ENCODE peak calls at places on chromosomes 13 and 19, in ten cellular contexts. Z, Q, N, B, K, W, V, H, P and A are unnamed samples.

GRCh38 chr19:46764817-46765291 is 18.6 kb upstream of the STRN4 start:
- DNase-seq in H (no peak), P (peak), V (no peak), W (no peak), Q (no peak), Z (no peak), N (no peak), B (no peak), K (no peak), A (no peak)

GRCh38 chr19:4130635-4131438 is 6.9 kb upstream of the MAP2K2 start:
- DNase-seq in Q (peak), P (no peak), N (peak), B (no peak), H (peak), W (no peak), V (no peak), Z (no peak), K (no peak), A (no peak)

GRCh38 chr19:17390665-17391370 is 3.2 kb downstream of the CCDC194 start:
- DNase-seq in Q (peak), H (peak), K (peak), P (peak), B (peak), Z (no peak), V (peak), W (peak), N (peak), A (peak)

GRCh38 chr13:50460366-50460765 is 383.1 kb downstream of the DLEU7 start:
- DNase-seq in P (no peak), B (no peak), K (peak), Z (no peak), W (no peak), N (no peak), Q (no peak), H (no peak), V (no peak), A (no peak)

GRCh38 chr13:25095862-25096453 is at the start of gene PABPC3:
- DNase-seq in W (no peak), H (no peak), P (no peak), Q (no peak), N (no peak), Z (no peak), B (peak), V (no peak), K (no peak), A (no peak)

GRCh38 chr13:48595330-48596127 is 58.2 kb upstream of the CYSLTR2 start:
- DNase-seq in P (peak), Z (no peak), W (peak), Q (peak), N (peak), B (peak), K (no peak), H (peak), V (peak), A (peak)

GRCh38 chr13:40968416-40969000 is 50.6 kb downstream of the ELF1 start:
- DNase-seq in B (no peak), K (no peak), W (no peak), H (no peak), Q (no peak), N (no peak), Z (no peak), V (no peak), P (no peak), A (no peak)

GRCh38 chr13:42883771-42884170 is 102.4 kb downstream of the FAM216B start:
- DNase-seq in B (no peak), N (no peak), Z (no peak), W (no peak), V (no peak), H (peak), P (peak), Q (peak), K (peak), A (no peak)

GRCh38 chr13:88602786-88603777 is 931.9 kb downstream of the SLITRK5 start:
- DNase-seq in B (no peak), V (no peak), P (no peak), H (no peak), W (no peak), Q (no peak), Z (no peak), K (no peak), N (no peak), A (no peak)

GRCh38 chr13:44273991-44274810 is 99.4 kb upstream of the SERP2 start:
- DNase-seq in Q (peak), P (no peak), Z (no peak), B (no peak), V (peak), H (no peak), W (no peak), K (no peak), N (no peak), A (peak)

GRCh38 chr19:13848811-13849241 is 28.1 kb upstream of the NANOS3 start:
- DNase-seq in H (no peak), Z (no peak), K (no peak), N (no peak), P (no peak), B (no peak), W (no peak), V (no peak), Q (no peak), A (no peak)

GRCh38 chr13:39105110-39105509 is 66.9 kb downstream of the NHLRC3 start:
- DNase-seq in V (no peak), B (no peak), N (no peak), P (no peak), Q (peak), H (peak), Z (no peak), K (no peak), W (no peak), A (no peak)

GRCh38 chr13:79541426-79542049 is 60.6 kb downstream of the NDFIP2 start:
- DNase-seq in Q (peak), P (no peak), W (no peak), Z (peak), H (peak), V (peak), B (no peak), N (peak), K (peak), A (peak)

GRCh38 chr19:54229146-54229545 is 6.3 kb upstream of the LILRB3 start:
- DNase-seq in W (no peak), Z (no peak), Q (no peak), P (no peak), H (no peak), B (no peak), K (no peak), V (no peak), N (no peak), A (no peak)

GRCh38 chr19:41619018-41619571 is 7.8 kb downstream of the CEACAM4 start:
- DNase-seq in K (no peak), N (no peak), V (no peak), P (no peak), B (no peak), Z (no peak), H (no peak), Q (no peak), W (no peak), A (no peak)

GRCh38 chr13:30338331-30338851 is 31.0 kb upstream of the KATNAL1 start:
- DNase-seq in K (no peak), P (no peak), H (peak), V (no peak), B (no peak), N (no peak), Z (no peak), Q (peak), W (no peak), A (no peak)

GRCh38 chr19:2529473-2529918 is 53.6 kb downstream of the GADD45B start:
- DNase-seq in P (no peak), V (peak), N (peak), Z (no peak), H (peak), B (no peak), W (no peak), Q (peak), K (peak), A (peak)

GRCh38 chr19:5090780-5091575 is 122.1 kb downstream of the KDM4B start:
- DNase-seq in K (no peak), W (no peak), H (no peak), V (peak), Z (no peak), P (peak), N (no peak), B (no peak), Q (peak), A (no peak)

GRCh38 chr13:111911141-111911720 is 155.7 kb upstream of the SOX1 start:
- DNase-seq in V (no peak), B (no peak), K (no peak), P (no peak), N (no peak), Z (no peak), Q (no peak), H (no peak), W (no peak), A (no peak)

GRCh38 chr13:94369862-94370491 is 109.5 kb downstream of the DCT start:
- DNase-seq in W (no peak), N (no peak), Z (no peak), B (no peak), P (peak), K (peak), H (no peak), V (no peak), Q (peak), A (no peak)

GRCh38 chr13:48890386-48890785 is 85.3 kb upstream of the FNDC3A start:
- DNase-seq in W (no peak), B (no peak), P (no peak), N (no peak), V (no peak), H (no peak), Z (no peak), K (no peak), Q (peak), A (no peak)

GRCh38 chr13:48816696-48817095 is 159.0 kb upstream of the FNDC3A start:
- DNase-seq in Q (peak), N (no peak), B (no peak), K (no peak), Z (no peak), W (no peak), H (peak), V (no peak), P (no peak), A (no peak)

GRCh38 chr19:21483589-21484170 is 21.7 kb upstream of the ZNF429 start:
- DNase-seq in Q (peak), V (no peak), N (no peak), K (peak), P (peak), Z (no peak), H (no peak), W (no peak), B (peak), A (peak)

GRCh38 chr19:12778905-12779161 is 3.5 kb upstream of the HOOK2 start:
- DNase-seq in V (no peak), N (no peak), K (no peak), Z (no peak), Q (no peak), B (no peak), W (no peak), H (no peak), P (no peak), A (no peak)

GRCh38 chr19:12778020-12778904 is 2.9 kb upstream of the HOOK2 start:
- DNase-seq in B (peak), P (peak), W (no peak), Z (no peak), Q (peak), K (no peak), N (no peak), H (peak), V (no peak), A (peak)

GRCh38 chr19:12777217-12778019 is 2.1 kb upstream of the HOOK2 start:
- DNase-seq in B (peak), N (no peak), P (peak), V (no peak), W (peak), Q (peak), Z (no peak), H (peak), K (no peak), A (peak)

GRCh38 chr19:12782174-12782423 is 6.7 kb upstream of the HOOK2 start:
- DNase-seq in P (no peak), H (no peak), V (no peak), Z (no peak), K (no peak), N (no peak), Q (no peak), B (no peak), W (no peak), A (no peak)

DNA sequence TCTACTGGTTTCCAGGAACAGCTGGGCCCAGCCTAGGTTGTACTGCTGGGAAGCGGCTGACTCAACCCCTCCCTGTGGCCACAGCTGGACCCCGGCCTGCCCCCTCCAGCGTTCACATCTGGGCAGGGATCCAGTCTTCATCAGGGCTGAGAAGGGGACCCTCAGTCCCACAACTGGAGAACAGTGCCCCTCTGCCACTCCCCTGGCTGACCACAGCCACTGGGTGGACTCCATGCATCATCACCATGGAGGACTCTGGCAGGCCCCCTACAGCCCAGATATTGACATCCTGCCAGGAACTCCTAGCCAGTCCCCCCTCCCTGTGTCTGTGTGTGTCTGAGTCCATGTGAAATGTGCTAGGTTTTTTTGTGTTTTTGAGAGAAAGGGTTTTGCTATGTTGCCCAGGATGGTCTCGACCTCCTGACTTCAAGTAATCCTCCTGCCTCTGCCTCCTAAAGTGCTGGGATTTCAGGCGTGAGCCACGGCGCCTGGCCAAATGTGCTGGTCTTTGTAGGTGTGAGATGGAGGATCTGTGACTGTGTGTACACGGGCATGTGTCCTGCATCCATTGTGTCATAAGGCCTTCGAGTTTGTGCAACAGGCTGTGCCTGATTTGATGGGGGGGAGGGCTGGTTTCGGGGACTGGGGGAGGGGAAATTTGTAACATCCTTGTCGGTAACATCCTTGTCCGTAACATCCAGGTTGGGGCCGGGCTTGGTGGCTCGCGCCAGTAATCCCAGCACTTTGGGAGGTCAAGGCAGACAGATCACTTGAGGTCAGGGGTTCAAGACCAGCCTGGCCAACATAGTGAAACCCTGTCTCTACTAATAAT is 4.0 kb upstream of the HOOK2 start:
- DNase-seq in N (no peak), W (no peak), H (peak), V (no peak), B (no peak), Q (peak), P (peak), Z (no peak), K (no peak), A (no peak)
- TF ChIP-seq CTCF in N (no peak), W (no peak), H (no peak), V (no peak), B (no peak), Q (no peak), P (no peak), Z (no peak), K (no peak), A (peak)

GRCh38 chr19:45753548-45753947 is 15.5 kb downstream of the SIX5 start:
- DNase-seq in N (no peak), B (peak), Q (no peak), H (no peak), K (no peak), W (no peak), P (peak), Z (no peak), V (no peak), A (peak)
- TF ChIP-seq CTCF in N (no peak), B (no peak), Q (no peak), H (no peak), K (no peak), W (no peak), P (no peak), Z (peak), V (no peak), A (no peak)

GRCh38 chr19:39643591-39643990 is 12.1 kb upstream of the LGALS16 start:
- DNase-seq in B (no peak), Q (no peak), N (no peak), V (no peak), H (no peak), W (no peak), Z (no peak), P (no peak), K (no peak), A (no peak)

GRCh38 chr19:39645800-39646411 is 9.8 kb upstream of the LGALS16 start:
- DNase-seq in Q (peak), K (peak), Z (no peak), N (no peak), H (no peak), V (no peak), P (no peak), W (peak), B (peak), A (no peak)

GRCh38 chr19:39637891-39638290 is 17.8 kb upstream of the LGALS16 start:
- DNase-seq in Q (no peak), Z (no peak), K (no peak), W (no peak), N (no peak), V (no peak), H (no peak), B (no peak), P (no peak), A (no peak)

DNA sequence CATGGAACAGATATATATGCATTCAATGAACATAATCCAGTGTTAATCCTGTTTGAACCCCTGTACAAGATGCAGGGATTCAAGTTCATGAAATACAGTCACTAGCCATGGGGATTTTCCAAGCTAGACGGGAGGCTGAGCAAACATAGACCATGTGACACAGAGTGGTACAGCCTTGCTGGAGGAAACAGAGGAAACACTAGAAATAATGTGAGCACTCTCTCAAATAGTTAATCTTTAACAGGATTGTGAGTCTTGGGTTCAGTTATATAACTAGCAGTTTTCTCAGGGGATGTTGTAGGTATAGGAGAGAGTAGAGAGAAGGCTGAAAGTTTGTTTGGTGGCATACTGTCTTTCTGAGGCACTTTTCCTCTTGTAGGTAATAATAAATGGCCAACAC is 13.9 kb upstream of the LGALS16 start:
- DNase-seq in W (no peak), V (no peak), P (peak), N (no peak), H (no peak), Q (no peak), Z (no peak), K (no peak), B (no peak), A (no peak)
- TF ChIP-seq CTCF in W (no peak), V (no peak), P (no peak), N (no peak), H (no peak), Q (no peak), Z (no peak), K (no peak), B (no peak), A (no peak)

GRCh38 chr13:26706381-26706780 is 54.2 kb downstream of the GPR12 start:
- DNase-seq in H (no peak), K (no peak), Z (no peak), P (no peak), N (no peak), V (no peak), W (no peak), Q (no peak), B (no peak), A (no peak)
- TF ChIP-seq CTCF in H (no peak), K (no peak), Z (no peak), P (no peak), N (no peak), V (no peak), W (peak), Q (no peak), B (no peak), A (no peak)

DNA sequence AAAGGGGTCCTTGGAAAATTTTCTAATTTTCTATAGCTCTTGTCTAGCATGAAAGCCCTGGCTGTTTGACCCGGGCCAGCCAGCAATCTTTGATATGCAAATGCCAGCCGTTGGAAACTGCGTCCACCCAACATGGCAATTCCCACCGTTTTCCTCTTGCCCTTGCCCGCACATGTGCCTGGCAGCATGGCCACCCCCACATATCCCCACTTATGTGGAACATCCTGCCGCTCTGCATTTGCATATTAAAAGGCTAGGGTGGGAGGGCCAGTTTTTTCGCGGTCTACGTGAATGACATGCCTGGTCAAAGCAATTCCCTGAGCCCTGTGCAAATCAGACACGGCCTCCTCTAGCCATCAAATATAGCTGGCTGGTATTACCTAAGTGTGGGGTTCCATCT is 110.3 kb upstream of the TDRD3 start:
- DNase-seq in N (no peak), P (no peak), Q (no peak), B (peak), H (no peak), K (no peak), Z (no peak), W (no peak), V (no peak), A (no peak)
- TF ChIP-seq CTCF in N (no peak), P (no peak), Q (no peak), B (no peak), H (no peak), K (no peak), Z (no peak), W (no peak), V (no peak), A (no peak)

DNA sequence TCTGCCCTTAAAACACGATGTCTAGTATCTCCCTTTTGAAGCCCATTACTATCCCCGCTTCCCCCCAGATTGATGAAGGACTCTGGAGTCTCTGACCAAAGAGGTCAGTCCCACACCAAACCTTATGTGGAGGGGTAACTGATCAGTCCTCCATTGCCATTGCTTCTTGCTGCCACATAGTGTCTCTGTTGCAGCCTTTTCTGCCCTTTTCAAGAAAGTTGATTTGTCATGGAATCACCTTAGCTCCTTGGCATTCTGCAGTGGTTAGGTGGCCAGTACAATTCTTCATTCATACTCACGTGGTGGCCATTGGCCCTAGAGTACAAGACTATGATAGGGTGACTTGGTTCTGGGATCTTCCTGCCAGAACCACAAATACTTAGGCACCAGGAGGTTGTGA is 8.4 kb upstream of the HTR2A start:
- DNase-seq in Q (peak), H (peak), P (no peak), K (no peak), V (no peak), N (no peak), Z (no peak), B (no peak), W (no peak), A (no peak)
- TF ChIP-seq CTCF in Q (peak), H (peak), P (no peak), K (peak), V (peak), N (no peak), Z (no peak), B (no peak), W (peak), A (peak)

GRCh38 chr19:48738557-48739399 is 1.6 kb downstream of the RASIP1 start:
- DNase-seq in W (peak), P (peak), N (peak), Z (peak), B (peak), V (no peak), Q (peak), H (peak), K (peak), A (peak)
- TF ChIP-seq CTCF in W (peak), P (no peak), N (peak), Z (peak), B (no peak), V (peak), Q (no peak), H (peak), K (peak), A (peak)

DNA sequence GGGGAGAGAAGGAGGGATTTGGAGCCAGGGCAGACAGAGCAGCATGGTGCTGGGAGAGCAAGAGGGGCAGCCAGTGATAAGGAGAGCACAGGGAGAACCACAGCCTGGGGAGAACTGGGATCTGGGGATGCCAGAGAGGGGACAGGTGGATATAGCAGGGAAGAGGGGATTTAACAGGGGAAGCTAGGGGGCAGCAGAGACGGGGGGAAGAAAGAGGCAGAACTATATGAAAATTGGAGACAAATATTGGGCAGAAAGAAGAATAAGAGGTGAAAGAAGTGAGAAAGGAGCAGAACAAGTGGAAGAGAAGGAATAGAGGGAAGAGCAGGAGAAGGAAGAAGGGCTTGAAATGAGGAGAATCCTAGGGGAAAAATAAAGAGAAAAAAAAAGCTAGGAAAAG is 6.5 kb upstream of the ZNF528 start:
- DNase-seq in W (no peak), B (peak), Z (no peak), V (no peak), N (no peak), Q (no peak), H (no peak), K (no peak), P (no peak), A (no peak)
- TF ChIP-seq CTCF in W (peak), B (peak), Z (no peak), V (no peak), N (no peak), Q (no peak), H (no peak), K (no peak), P (no peak), A (no peak)